ENCODE peak calls at places on chromosomes 7 and 10, in five cellular contexts. Y is HepG2, O is HCT116, R is SK-N-SH, N is K562. E is an unnamed sample.

GRCh38 chr7:2313450-2314208 is 612 bp downstream of the SNX8 start:
- DNase-seq in O (no peak), R (no peak), N (no peak), Y (no peak), E (no peak)

GRCh38 chr7:99901581-99901980 is 17.7 kb downstream of the TRIM4 start:
- DNase-seq in Y (no peak), R (no peak), O (no peak), N (no peak), E (no peak)

GRCh38 chr7:85103352-85103751 is 83.5 kb downstream of the SEMA3D start:
- DNase-seq in R (no peak), O (peak), Y (no peak), N (no peak), E (no peak)

GRCh38 chr10:70302292-70302691 is 18.5 kb upstream of the NPFFR1 start:
- DNase-seq in O (no peak), R (no peak), N (no peak), Y (no peak), E (no peak)

GRCh38 chr7:39958038-39958437 is 8.0 kb downstream of the CDK13 start:
- DNase-seq in R (no peak), Y (no peak), N (no peak), O (no peak), E (no peak)

GRCh38 chr7:74345970-74346369 is 56.8 kb downstream of the CLIP2 start:
- DNase-seq in Y (no peak), O (no peak), N (no peak), R (no peak), E (no peak)

GRCh38 chr10:5977471-5978370 is at the start of gene IL15RA:
- DNase-seq in O (peak), N (peak), R (peak), Y (peak), E (no peak)

GRCh38 chr7:22853674-22854157 is 31.1 kb upstream of the TOMM7 start:
- DNase-seq in N (no peak), R (peak), Y (no peak), O (peak), E (no peak)

GRCh38 chr7:112420236-112420945 is 29.9 kb upstream of the IFRD1 start:
- DNase-seq in O (no peak), R (no peak), N (no peak), Y (peak), E (no peak)

GRCh38 chr7:117143066-117143465 is 179.8 kb downstream of the WNT2 start:
- DNase-seq in N (no peak), R (no peak), O (no peak), Y (no peak), E (no peak)

GRCh38 chr7:68074242-68074641 is 1077.6 kb downstream of the TYW1 start:
- DNase-seq in Y (no peak), O (no peak), N (no peak), R (no peak), E (no peak)

GRCh38 chr7:130896898-130897514 is 163.0 kb upstream of the KLF14 start:
- DNase-seq in O (peak), Y (peak), N (peak), R (peak), E (no peak)

GRCh38 chr7:73851410-73852338 is 9.3 kb upstream of the TMEM270 start:
- DNase-seq in O (peak), N (peak), R (no peak), Y (peak), E (peak)

GRCh38 chr7:126685596-126685995 is 567.1 kb downstream of the GRM8 start:
- DNase-seq in R (no peak), Y (no peak), N (no peak), O (no peak), E (no peak)

GRCh38 chr10:90709727-90710126 is 148.1 kb downstream of the HTR7 start:
- DNase-seq in N (no peak), O (no peak), R (no peak), Y (no peak), E (no peak)

GRCh38 chr10:76430330-76430729 is 998.9 kb downstream of the LRMDA start:
- DNase-seq in N (no peak), O (no peak), Y (no peak), R (no peak), E (no peak)

GRCh38 chr7:64463636-64464375 is 99.1 kb downstream of the ZNF680 start:
- DNase-seq in R (peak), Y (no peak), O (no peak), N (peak), E (no peak)

GRCh38 chr7:1142051-1142635 is 17.9 kb downstream of the ZFAND2A start:
- DNase-seq in O (no peak), R (peak), N (no peak), Y (no peak), E (no peak)

GRCh38 chr10:55287346-55287745 is 486.3 kb upstream of the PCDH15 start:
- DNase-seq in N (no peak), R (no peak), Y (no peak), O (no peak), E (no peak)

GRCh38 chr10:125567529-125567928 is 115.4 kb downstream of the TEX36 start:
- DNase-seq in N (no peak), R (no peak), Y (no peak), O (no peak), E (no peak)

GRCh38 chr10:114900658-114901057 is 37.3 kb upstream of the TRUB1 start:
- DNase-seq in O (no peak), R (no peak), Y (no peak), N (no peak), E (no peak)

GRCh38 chr10:51972733-51973346 is 273.4 kb upstream of the CSTF2T start:
- DNase-seq in R (no peak), N (no peak), O (no peak), Y (no peak), E (no peak)

GRCh38 chr7:37698271-37698670 is 14.7 kb downstream of the GPR141 start:
- DNase-seq in Y (no peak), R (no peak), O (no peak), N (no peak), E (no peak)

GRCh38 chr10:118108194-118109026 is 61.7 kb upstream of the RAB11FIP2 start:
- DNase-seq in R (peak), Y (no peak), O (no peak), N (peak), E (no peak)

GRCh38 chr7:155392726-155393570 is 65.0 kb upstream of the EN2 start:
- DNase-seq in N (no peak), R (no peak), O (peak), Y (no peak), E (no peak)

GRCh38 chr10:93821051-93821772 is 63.5 kb downstream of the LGI1 start:
- DNase-seq in N (no peak), O (peak), Y (peak), R (no peak), E (no peak)

GRCh38 chr10:73881221-73881919 is 7.0 kb upstream of the CAMK2G start:
- DNase-seq in O (no peak), Y (no peak), R (no peak), N (no peak), E (no peak)

GRCh38 chr7:137978464-137979237 is 23.2 kb downstream of the CREB3L2 start:
- DNase-seq in O (peak), R (no peak), N (peak), Y (no peak), E (peak)

GRCh38 chr7:44305564-44306507 is 19.6 kb downstream of the CAMK2B start:
- DNase-seq in R (no peak), N (peak), Y (no peak), O (no peak), E (no peak)

GRCh38 chr7:25849361-25850184 is 302.4 kb upstream of the NFE2L3 start:
- DNase-seq in Y (peak), O (no peak), N (no peak), R (no peak), E (peak)

GRCh38 chr7:149692056-149692455 is 81.3 kb downstream of the ZNF467 start:
- DNase-seq in O (no peak), Y (no peak), N (no peak), R (no peak), E (no peak)

GRCh38 chr10:285216-285967 is 150.1 kb downstream of the ZMYND11 start:
- DNase-seq in N (no peak), R (no peak), O (no peak), Y (no peak), E (no peak)

GRCh38 chr7:128168667-128169210 is 72.3 kb upstream of the LEP start:
- DNase-seq in N (peak), O (no peak), Y (no peak), R (peak), E (no peak)

GRCh38 chr7:92325850-92326249 is 80.1 kb downstream of the ANKIB1 start:
- DNase-seq in R (no peak), O (no peak), Y (no peak), N (no peak), E (no peak)

GRCh38 chr10:53458007-53458406 is 685.4 kb upstream of the MBL2 start:
- DNase-seq in Y (no peak), N (no peak), R (no peak), O (no peak), E (no peak)

GRCh38 chr7:148944935-148945934 is 61.1 kb upstream of the EZH2 start:
- DNase-seq in Y (no peak), O (no peak), N (no peak), R (no peak), E (no peak)

GRCh38 chr10:77392236-77392721 is 245.3 kb downstream of the KCNMA1 start:
- DNase-seq in N (no peak), O (no peak), R (no peak), Y (no peak), E (no peak)

GRCh38 chr7:2120841-2121830 is 111.6 kb downstream of the MAD1L1 start:
- DNase-seq in N (no peak), Y (no peak), O (no peak), R (peak), E (no peak)

GRCh38 chr10:1731592-1731991 is 5.7 kb downstream of the ADARB2 start:
- DNase-seq in O (no peak), N (no peak), Y (no peak), R (no peak), E (no peak)

GRCh38 chr7:19958309-19958896 is 185.0 kb upstream of the TMEM196 start:
- DNase-seq in N (no peak), O (peak), R (no peak), Y (peak), E (peak)
- TF ChIP-seq SIN3A in N (no peak), O (peak), R (no peak), Y (no peak), E (no peak)

DNA sequence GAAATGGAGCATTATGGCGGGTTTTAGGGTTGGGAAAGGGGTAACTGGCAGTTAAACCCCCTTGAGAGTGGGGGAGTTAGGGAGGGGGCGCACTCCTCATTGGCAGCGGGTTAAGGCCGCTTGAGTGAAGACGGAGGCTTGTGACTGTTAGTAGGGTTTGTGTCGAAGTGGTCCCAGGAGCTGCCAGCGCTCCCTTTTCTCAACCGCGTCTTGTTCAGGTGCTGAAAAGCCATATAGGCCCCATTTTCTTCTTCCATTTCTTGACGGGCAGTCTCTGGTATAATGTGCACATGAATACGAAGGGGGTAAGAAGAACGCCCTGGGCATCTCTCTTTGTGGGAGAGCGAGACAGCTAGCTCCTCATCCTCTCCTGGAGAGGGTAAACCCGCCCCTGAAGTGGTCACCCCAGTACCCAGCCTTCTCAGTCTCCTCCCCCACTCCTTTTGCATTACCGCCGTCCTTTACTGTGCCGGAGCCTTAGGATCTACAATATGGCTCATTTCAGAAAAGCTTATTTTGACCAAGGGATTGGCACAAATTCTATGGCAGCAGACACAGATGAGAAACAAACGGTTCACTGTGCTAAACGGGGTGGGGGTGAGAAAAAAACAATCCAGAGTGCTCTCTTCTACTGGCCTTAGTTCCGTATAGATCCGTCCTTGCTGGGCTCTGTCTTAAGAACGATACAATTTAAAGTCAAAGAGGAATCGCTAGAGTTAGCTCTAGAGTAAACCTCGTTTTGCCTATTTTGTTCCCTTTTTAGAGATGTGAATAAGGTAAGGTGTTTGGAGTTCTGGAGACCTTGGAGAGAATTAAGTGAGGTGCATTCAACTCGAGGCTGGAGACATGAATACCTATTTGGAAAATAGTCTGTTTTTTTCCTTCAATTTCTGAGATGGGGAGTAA is 973 bp downstream of the KMT2E start:
- DNase-seq in O (no peak), Y (peak), R (peak), N (peak), E (peak)
- TF ChIP-seq SIN3A in O (no peak), Y (peak), R (no peak), N (peak), E (peak)

DNA sequence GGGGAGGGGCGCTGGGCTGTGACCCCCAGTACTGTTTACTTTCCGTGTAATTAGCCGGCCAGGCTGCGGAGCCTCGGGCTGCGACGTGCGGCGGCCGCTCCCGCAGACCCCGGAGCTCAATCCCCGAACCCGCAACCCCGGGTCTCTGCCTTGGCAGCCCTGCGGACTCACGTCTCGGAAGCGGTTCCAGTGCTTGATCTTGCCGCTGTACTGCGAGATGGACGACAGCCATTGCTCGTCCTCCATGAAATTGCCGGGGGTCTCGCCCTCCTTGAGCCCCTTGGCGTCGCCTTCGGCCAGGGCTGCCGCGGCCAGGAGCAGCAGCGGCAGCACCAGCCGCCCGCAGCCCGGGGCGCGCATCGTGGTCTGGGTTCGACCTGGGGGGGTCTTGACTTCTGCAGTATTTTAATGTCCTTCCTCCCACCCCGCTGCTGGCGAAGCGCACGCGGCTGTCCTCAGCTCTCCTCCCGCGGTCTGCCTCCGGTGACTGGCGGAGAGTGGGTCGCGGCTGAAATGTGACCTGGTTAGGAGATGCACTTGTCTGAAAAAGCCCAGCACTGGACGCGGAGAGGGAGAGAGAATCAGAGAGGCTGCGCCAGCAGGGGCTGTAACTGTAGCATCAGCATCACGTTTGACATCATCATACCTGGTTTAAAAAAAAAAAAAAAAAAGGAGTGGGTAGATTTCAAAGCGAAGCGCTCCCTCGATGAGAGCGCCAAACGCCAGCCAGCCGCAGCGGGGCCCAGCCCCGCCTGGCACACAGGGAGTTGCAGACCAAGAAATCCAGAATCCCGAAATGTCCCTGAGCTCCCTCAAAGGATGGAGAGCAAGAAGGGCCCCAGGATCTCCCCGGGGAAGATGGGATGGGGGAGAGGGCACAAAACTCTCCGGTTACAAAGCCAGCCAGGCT is at the start of gene SPOCK2:
- DNase-seq in R (peak), Y (no peak), O (no peak), N (no peak), E (no peak)
- TF ChIP-seq SIN3A in R (no peak), Y (no peak), O (no peak), N (no peak), E (no peak)

DNA sequence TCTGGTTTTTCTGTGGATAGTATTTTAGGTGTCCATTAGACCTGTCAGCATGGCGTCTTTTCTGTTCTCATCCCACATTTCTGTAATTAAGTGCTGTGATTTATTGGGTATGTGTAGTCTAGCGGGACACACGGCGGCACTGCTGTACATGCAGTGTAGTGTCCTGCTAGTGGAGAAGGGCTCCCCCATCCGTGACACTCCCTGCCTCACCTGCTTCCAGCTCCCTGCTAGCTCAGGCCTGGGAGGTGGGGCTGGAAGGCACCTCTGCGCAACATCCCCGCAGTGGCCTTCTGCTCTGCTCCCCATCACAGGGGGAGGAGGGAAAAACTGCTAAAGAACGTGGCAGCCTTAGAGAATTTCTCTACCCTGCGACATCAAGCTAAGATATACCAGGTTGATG is 19.5 kb downstream of the SEPHS1 start:
- DNase-seq in O (no peak), N (no peak), R (no peak), Y (no peak), E (no peak)
- TF ChIP-seq SIN3A in O (no peak), N (no peak), R (no peak), Y (no peak), E (no peak)

GRCh38 chr10:43399911-43400310 is 9.1 kb downstream of the HNRNPF start:
- DNase-seq in R (no peak), N (no peak), Y (no peak), O (no peak), E (no peak)
- TF ChIP-seq SIN3A in R (no peak), N (no peak), Y (no peak), O (no peak), E (no peak)

GRCh38 chr10:113520606-113521481 is 32.0 kb upstream of the HABP2 start:
- DNase-seq in N (peak), Y (peak), R (peak), O (peak), E (peak)
- TF ChIP-seq SIN3A in N (no peak), Y (no peak), R (no peak), O (no peak), E (no peak)

DNA sequence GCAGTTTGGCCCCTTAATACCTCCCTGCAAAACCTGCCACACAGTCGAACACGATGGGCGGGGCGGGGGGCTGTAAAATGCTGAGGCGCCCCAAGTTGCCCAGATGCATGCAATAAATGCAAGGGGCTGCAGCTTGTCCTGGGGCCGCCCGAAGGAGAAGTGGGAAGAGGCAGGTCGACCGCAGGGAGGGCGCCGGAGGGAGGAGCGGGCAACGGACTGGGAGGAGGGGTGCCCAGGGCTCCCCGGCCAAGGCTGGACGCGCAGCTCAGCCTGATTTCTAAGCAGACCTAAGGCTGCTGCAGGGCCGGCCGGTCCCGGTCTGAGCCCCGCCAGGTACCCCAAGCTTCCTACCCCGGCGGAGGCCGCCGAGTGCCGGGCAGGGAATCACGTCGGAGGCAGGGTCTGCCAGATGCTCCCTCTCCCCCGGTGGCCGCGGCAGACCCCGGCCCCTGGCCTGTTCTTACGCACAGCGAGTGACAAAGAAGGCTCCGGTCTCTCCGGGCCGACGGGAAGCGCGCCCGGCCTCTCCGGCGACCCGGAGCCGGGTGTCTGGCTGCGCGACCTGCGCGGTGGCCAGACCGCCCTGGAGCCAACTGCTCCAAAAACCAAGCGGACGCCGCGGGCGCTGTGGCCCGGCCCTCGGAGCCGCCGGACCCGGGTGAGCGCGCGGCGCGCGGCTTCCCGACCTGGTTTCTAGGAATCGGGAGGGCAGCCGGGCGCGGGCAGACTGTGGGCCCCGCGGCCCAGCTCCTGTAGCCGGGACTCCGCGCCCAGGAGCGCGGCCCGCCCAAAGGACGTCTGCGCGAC is 740 bp upstream of the EBF3 start:
- DNase-seq in R (no peak), O (no peak), N (no peak), Y (no peak), E (no peak)
- TF ChIP-seq SIN3A in R (no peak), O (no peak), N (no peak), Y (no peak), E (no peak)

DNA sequence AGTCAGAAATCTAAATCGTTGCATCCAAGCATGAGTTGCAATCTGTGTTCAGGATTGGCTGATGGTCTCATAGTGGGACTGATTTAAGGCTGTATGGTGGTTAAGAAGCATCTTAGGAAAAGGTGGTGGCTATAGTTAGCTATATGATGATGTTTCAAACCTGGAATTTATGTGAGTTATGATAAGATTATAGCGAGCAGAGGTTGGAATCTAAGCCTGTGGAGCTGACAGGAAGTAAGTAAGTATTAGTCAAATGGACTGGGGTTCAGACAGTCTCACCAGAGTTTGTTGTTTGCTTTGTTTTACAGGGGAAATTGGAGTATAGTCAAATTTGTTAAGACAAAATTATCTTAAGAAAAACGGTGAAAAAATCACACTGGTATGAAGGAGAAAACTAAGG is 56.7 kb downstream of the ANKRD7 start:
- DNase-seq in O (no peak), R (no peak), N (no peak), Y (no peak), E (no peak)
- TF ChIP-seq SIN3A in O (no peak), R (no peak), N (no peak), Y (no peak), E (no peak)